ENCODE peak calls at places on chromosomes 1 and 21, in ten cellular contexts. One of them, this sample, is unnamed.

GRCh38 chr1:171800342-171800741 is 18.9 kb downstream of the METTL13 start:
- DNase-seq in heart left ventricle: no peak
- DNase-seq in uterus: no peak
- DNase-seq in left ventricle myocardium inferior: no peak
- DNase-seq in heart right ventricle: no peak
- DNase-seq in lower lobe of right lung: no peak
- DNase-seq in right lobe of liver: no peak
- DNase-seq in fibroblast of lung: no peak
- DNase-seq in colonic mucosa: no peak
- DNase-seq in hepatocyte: no peak
- DNase-seq in this sample: no peak

GRCh38 chr1:54973205-54973921 is 7.1 kb upstream of the TMEM61 start:
- DNase-seq in heart left ventricle: peak; percentile 22
- DNase-seq in uterus: no peak
- DNase-seq in left ventricle myocardium inferior: peak; percentile 46
- DNase-seq in heart right ventricle: peak; percentile 46
- DNase-seq in lower lobe of right lung: no peak
- DNase-seq in right lobe of liver: no peak
- DNase-seq in fibroblast of lung: peak; percentile 63
- DNase-seq in colonic mucosa: peak; percentile 40
- DNase-seq in hepatocyte: no peak
- DNase-seq in this sample: no peak

GRCh38 chr21:35102488-35103407 is 53.6 kb upstream of the RUNX1 start:
- DNase-seq in heart left ventricle: peak; percentile 47
- DNase-seq in uterus: no peak
- DNase-seq in left ventricle myocardium inferior: peak; percentile 26
- DNase-seq in heart right ventricle: peak; percentile 32
- DNase-seq in lower lobe of right lung: peak; percentile 61
- DNase-seq in right lobe of liver: no peak
- DNase-seq in fibroblast of lung: peak; percentile 34
- DNase-seq in colonic mucosa: peak; percentile 24
- DNase-seq in hepatocyte: no peak
- DNase-seq in this sample: no peak

GRCh38 chr1:181911715-181912114 is 149.8 kb downstream of the ZNF648 start:
- DNase-seq in heart left ventricle: no peak
- DNase-seq in uterus: no peak
- DNase-seq in left ventricle myocardium inferior: no peak
- DNase-seq in heart right ventricle: no peak
- DNase-seq in lower lobe of right lung: no peak
- DNase-seq in right lobe of liver: no peak
- DNase-seq in fibroblast of lung: no peak
- DNase-seq in colonic mucosa: no peak
- DNase-seq in hepatocyte: no peak
- DNase-seq in this sample: no peak

GRCh38 chr1:3796215-3797193 is at the start of gene LRRC47:
- DNase-seq in heart left ventricle: peak; percentile 94
- DNase-seq in uterus: peak; percentile 92
- DNase-seq in left ventricle myocardium inferior: peak; percentile 97
- DNase-seq in heart right ventricle: peak; percentile 93
- DNase-seq in lower lobe of right lung: peak; percentile 98
- DNase-seq in right lobe of liver: peak; percentile 96
- DNase-seq in fibroblast of lung: peak; percentile 92
- DNase-seq in colonic mucosa: peak; percentile 94
- DNase-seq in hepatocyte: peak; percentile 96
- DNase-seq in this sample: peak; percentile 89

GRCh38 chr1:67735806-67736627 is 51.0 kb downstream of the GADD45A start:
- DNase-seq in heart left ventricle: peak; percentile 74
- DNase-seq in uterus: peak; percentile 88
- DNase-seq in left ventricle myocardium inferior: peak; percentile 73
- DNase-seq in heart right ventricle: peak; percentile 81
- DNase-seq in lower lobe of right lung: peak; percentile 55
- DNase-seq in right lobe of liver: no peak
- DNase-seq in fibroblast of lung: peak; percentile 82
- DNase-seq in colonic mucosa: peak; percentile 85
- DNase-seq in hepatocyte: peak; percentile 62
- DNase-seq in this sample: peak; percentile 26

GRCh38 chr1:184823080-184823479 is 68.4 kb upstream of the EDEM3 start:
- DNase-seq in heart left ventricle: no peak
- DNase-seq in uterus: no peak
- DNase-seq in left ventricle myocardium inferior: no peak
- DNase-seq in heart right ventricle: no peak
- DNase-seq in lower lobe of right lung: no peak
- DNase-seq in right lobe of liver: no peak
- DNase-seq in fibroblast of lung: peak; percentile 59
- DNase-seq in colonic mucosa: no peak
- DNase-seq in hepatocyte: peak; percentile 43
- DNase-seq in this sample: no peak

GRCh38 chr1:29974345-29974744 is 738.0 kb downstream of the PTPRU start:
- DNase-seq in heart left ventricle: no peak
- DNase-seq in uterus: no peak
- DNase-seq in left ventricle myocardium inferior: no peak
- DNase-seq in heart right ventricle: no peak
- DNase-seq in lower lobe of right lung: no peak
- DNase-seq in right lobe of liver: no peak
- DNase-seq in fibroblast of lung: peak; percentile 2
- DNase-seq in colonic mucosa: no peak
- DNase-seq in hepatocyte: no peak
- DNase-seq in this sample: no peak

GRCh38 chr1:180898441-180899219 is 14.1 kb upstream of the KIAA1614 start:
- DNase-seq in heart left ventricle: no peak
- DNase-seq in uterus: no peak
- DNase-seq in left ventricle myocardium inferior: no peak
- DNase-seq in heart right ventricle: no peak
- DNase-seq in lower lobe of right lung: no peak
- DNase-seq in right lobe of liver: no peak
- DNase-seq in fibroblast of lung: peak; percentile 8
- DNase-seq in colonic mucosa: no peak
- DNase-seq in hepatocyte: no peak
- DNase-seq in this sample: peak; percentile 69

GRCh38 chr1:3617806-3618345 is 6.6 kb upstream of the MEGF6 start:
- DNase-seq in heart left ventricle: no peak
- DNase-seq in uterus: no peak
- DNase-seq in left ventricle myocardium inferior: no peak
- DNase-seq in heart right ventricle: no peak
- DNase-seq in lower lobe of right lung: no peak
- DNase-seq in right lobe of liver: no peak
- DNase-seq in fibroblast of lung: no peak
- DNase-seq in colonic mucosa: no peak
- DNase-seq in hepatocyte: no peak
- DNase-seq in this sample: no peak

GRCh38 chr1:228798548-228798947 is 63.3 kb downstream of the RHOU start:
- DNase-seq in heart left ventricle: no peak
- DNase-seq in uterus: no peak
- DNase-seq in left ventricle myocardium inferior: no peak
- DNase-seq in heart right ventricle: no peak
- DNase-seq in lower lobe of right lung: no peak
- DNase-seq in right lobe of liver: no peak
- DNase-seq in fibroblast of lung: peak; percentile 55
- DNase-seq in colonic mucosa: no peak
- DNase-seq in hepatocyte: no peak
- DNase-seq in this sample: no peak

GRCh38 chr21:24693779-24694178 is 913.5 kb downstream of the MRPL39 start:
- DNase-seq in heart left ventricle: no peak
- DNase-seq in uterus: no peak
- DNase-seq in left ventricle myocardium inferior: no peak
- DNase-seq in heart right ventricle: no peak
- DNase-seq in lower lobe of right lung: no peak
- DNase-seq in right lobe of liver: no peak
- DNase-seq in fibroblast of lung: peak; percentile 14
- DNase-seq in colonic mucosa: no peak
- DNase-seq in hepatocyte: no peak
- DNase-seq in this sample: no peak

GRCh38 chr1:12447301-12447700 is 170.7 kb downstream of the DHRS3 start:
- DNase-seq in heart left ventricle: no peak
- DNase-seq in uterus: no peak
- DNase-seq in left ventricle myocardium inferior: no peak
- DNase-seq in heart right ventricle: no peak
- DNase-seq in lower lobe of right lung: no peak
- DNase-seq in right lobe of liver: no peak
- DNase-seq in fibroblast of lung: peak; percentile 60
- DNase-seq in colonic mucosa: no peak
- DNase-seq in hepatocyte: no peak
- DNase-seq in this sample: no peak

GRCh38 chr1:50700226-50701020 is 259.6 kb downstream of the FAF1 start:
- DNase-seq in heart left ventricle: no peak
- DNase-seq in uterus: no peak
- DNase-seq in left ventricle myocardium inferior: no peak
- DNase-seq in heart right ventricle: no peak
- DNase-seq in lower lobe of right lung: no peak
- DNase-seq in right lobe of liver: no peak
- DNase-seq in fibroblast of lung: no peak
- DNase-seq in colonic mucosa: no peak
- DNase-seq in hepatocyte: no peak
- DNase-seq in this sample: no peak

GRCh38 chr1:52552236-52552504 is 722 bp downstream of the TUT4 start:
- DNase-seq in heart left ventricle: peak; percentile 29
- DNase-seq in uterus: peak; percentile 27
- DNase-seq in left ventricle myocardium inferior: no peak
- DNase-seq in heart right ventricle: peak; percentile 20
- DNase-seq in lower lobe of right lung: peak; percentile 49
- DNase-seq in right lobe of liver: peak; percentile 75
- DNase-seq in fibroblast of lung: peak; percentile 74
- DNase-seq in colonic mucosa: peak; percentile 73
- DNase-seq in hepatocyte: peak; percentile 73
- DNase-seq in this sample: peak; percentile 22

GRCh38 chr1:168202941-168203654 is 22.7 kb upstream of the SFT2D2 start:
- DNase-seq in heart left ventricle: no peak
- DNase-seq in uterus: no peak
- DNase-seq in left ventricle myocardium inferior: no peak
- DNase-seq in heart right ventricle: no peak
- DNase-seq in lower lobe of right lung: no peak
- DNase-seq in right lobe of liver: no peak
- DNase-seq in fibroblast of lung: peak; percentile 81
- DNase-seq in colonic mucosa: no peak
- DNase-seq in hepatocyte: no peak
- DNase-seq in this sample: no peak

GRCh38 chr1:178119623-178120022 is 25.7 kb downstream of the RASAL2 start:
- DNase-seq in heart left ventricle: no peak
- DNase-seq in uterus: no peak
- DNase-seq in left ventricle myocardium inferior: no peak
- DNase-seq in heart right ventricle: no peak
- DNase-seq in lower lobe of right lung: no peak
- DNase-seq in right lobe of liver: no peak
- DNase-seq in fibroblast of lung: no peak
- DNase-seq in colonic mucosa: no peak
- DNase-seq in hepatocyte: no peak
- DNase-seq in this sample: no peak

GRCh38 chr1:208089971-208090755 is 154.0 kb downstream of the PLXNA2 start:
- DNase-seq in heart left ventricle: peak; percentile 61
- DNase-seq in uterus: peak; percentile 53
- DNase-seq in left ventricle myocardium inferior: peak; percentile 53
- DNase-seq in heart right ventricle: peak; percentile 55
- DNase-seq in lower lobe of right lung: no peak
- DNase-seq in right lobe of liver: no peak
- DNase-seq in fibroblast of lung: peak; percentile 64
- DNase-seq in colonic mucosa: no peak
- DNase-seq in hepatocyte: no peak
- DNase-seq in this sample: peak; percentile 65

DNA sequence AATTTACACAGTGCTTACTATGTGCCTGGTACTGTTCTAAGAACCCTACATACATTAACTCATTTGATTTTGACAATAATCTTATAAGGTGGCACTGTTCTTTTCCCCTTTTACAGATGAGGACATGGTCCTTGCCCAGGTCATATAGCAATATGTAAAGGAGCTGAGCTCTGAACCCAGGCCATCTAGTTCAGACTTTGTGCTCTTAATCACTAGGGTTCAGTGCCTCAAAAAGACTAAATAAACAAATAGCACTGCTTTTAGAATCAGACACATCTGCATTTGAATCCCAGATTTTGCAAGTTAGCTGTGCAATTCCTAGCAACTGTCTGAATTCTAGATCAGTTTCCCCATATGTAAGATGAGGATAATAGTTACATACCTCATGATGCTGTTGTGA is 8.7 kb upstream of the BCAR3 start:
- DNase-seq in heart left ventricle: no peak
- DNase-seq in uterus: no peak
- DNase-seq in left ventricle myocardium inferior: no peak
- DNase-seq in heart right ventricle: no peak
- DNase-seq in lower lobe of right lung: no peak
- DNase-seq in right lobe of liver: no peak
- DNase-seq in fibroblast of lung: no peak
- DNase-seq in colonic mucosa: no peak
- DNase-seq in hepatocyte: no peak
- DNase-seq in this sample: no peak
- H3K4me3 ChIP-seq in heart left ventricle: no peak overlapping the region
- H3K4me3 ChIP-seq in uterus: no peak overlapping the region
- H3K4me3 ChIP-seq in left ventricle myocardium inferior: no peak overlapping the region
- H3K4me3 ChIP-seq in heart right ventricle: no peak overlapping the region
- H3K4me3 ChIP-seq in lower lobe of right lung: no peak overlapping the region
- H3K4me3 ChIP-seq in right lobe of liver: no peak overlapping the region
- H3K4me3 ChIP-seq in fibroblast of lung: no peak overlapping the region
- H3K4me3 ChIP-seq in colonic mucosa: no peak overlapping the region
- H3K4me3 ChIP-seq in hepatocyte: no peak overlapping the region
- H3K4me3 ChIP-seq in this sample: no peak overlapping the region

GRCh38 chr1:82446955-82447354 is 646.2 kb downstream of the ADGRL2 start:
- DNase-seq in heart left ventricle: no peak
- DNase-seq in uterus: no peak
- DNase-seq in left ventricle myocardium inferior: no peak
- DNase-seq in heart right ventricle: no peak
- DNase-seq in lower lobe of right lung: no peak
- DNase-seq in right lobe of liver: no peak
- DNase-seq in fibroblast of lung: no peak
- DNase-seq in colonic mucosa: no peak
- DNase-seq in hepatocyte: no peak
- DNase-seq in this sample: no peak
- H3K9me3 ChIP-seq in heart left ventricle: no peaks in the 10 kb centered on the region
- H3K9me3 ChIP-seq in uterus: no peaks in the 10 kb centered on the region
- H3K9me3 ChIP-seq in left ventricle myocardium inferior: peaks cover 7% of the 10 kb centered on the region
- H3K9me3 ChIP-seq in heart right ventricle: peaks cover 12% of the 10 kb centered on the region
- H3K9me3 ChIP-seq in lower lobe of right lung: peaks cover 10% of the 10 kb centered on the region
- H3K9me3 ChIP-seq in right lobe of liver: no peaks in the 10 kb centered on the region
- H3K9me3 ChIP-seq in fibroblast of lung: no peaks in the 10 kb centered on the region
- H3K9me3 ChIP-seq in colonic mucosa: no peaks in the 10 kb centered on the region
- H3K9me3 ChIP-seq in hepatocyte: no peaks in the 10 kb centered on the region
- H3K9me3 ChIP-seq in this sample: no peaks in the 10 kb centered on the region

GRCh38 chr1:241846862-241847539 is 1.0 kb upstream of the EXO1 start:
- DNase-seq in heart left ventricle: no peak
- DNase-seq in uterus: no peak
- DNase-seq in left ventricle myocardium inferior: no peak
- DNase-seq in heart right ventricle: no peak
- DNase-seq in lower lobe of right lung: no peak
- DNase-seq in right lobe of liver: no peak
- DNase-seq in fibroblast of lung: no peak
- DNase-seq in colonic mucosa: no peak
- DNase-seq in hepatocyte: no peak
- DNase-seq in this sample: no peak
- H3K4me3 ChIP-seq in heart left ventricle: peak overlapping the region; percentile 76
- H3K4me3 ChIP-seq in uterus: no peak overlapping the region
- H3K4me3 ChIP-seq in left ventricle myocardium inferior: peak overlapping the region; percentile 80
- H3K4me3 ChIP-seq in heart right ventricle: peak overlapping the region; percentile 97
- H3K4me3 ChIP-seq in lower lobe of right lung: peak overlapping the region; percentile 74
- H3K4me3 ChIP-seq in right lobe of liver: no peak overlapping the region
- H3K4me3 ChIP-seq in fibroblast of lung: peak overlapping the region; percentile 88
- H3K4me3 ChIP-seq in colonic mucosa: peak overlapping the region; percentile 76
- H3K4me3 ChIP-seq in hepatocyte: peak overlapping the region; percentile 73
- H3K4me3 ChIP-seq in this sample: peak overlapping the region; percentile 97

DNA sequence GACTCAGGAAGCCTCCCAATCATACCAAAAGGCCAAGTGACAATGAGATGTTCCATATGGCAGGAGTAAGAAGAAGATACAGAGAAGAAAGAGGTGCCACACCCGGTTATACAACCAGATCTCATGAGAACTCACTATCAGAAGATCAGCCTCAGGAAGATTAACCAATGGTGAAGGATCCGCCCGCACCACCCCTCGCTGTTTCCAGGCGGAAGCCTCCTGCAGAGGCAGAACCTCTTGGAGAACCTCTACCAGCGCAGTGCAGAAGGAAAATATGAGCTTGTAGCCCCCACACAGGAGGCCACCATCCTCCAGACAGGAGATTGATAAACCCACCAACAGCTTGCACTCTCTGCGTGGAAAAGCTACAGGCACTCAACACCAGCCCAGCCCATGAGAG is 245.1 kb downstream of the POTED start:
- DNase-seq in heart left ventricle: no peak
- DNase-seq in uterus: no peak
- DNase-seq in left ventricle myocardium inferior: no peak
- DNase-seq in heart right ventricle: no peak
- DNase-seq in lower lobe of right lung: no peak
- DNase-seq in right lobe of liver: no peak
- DNase-seq in fibroblast of lung: no peak
- DNase-seq in colonic mucosa: no peak
- DNase-seq in hepatocyte: no peak
- DNase-seq in this sample: no peak
- H3K9me3 ChIP-seq in heart left ventricle: no peaks in the 10 kb centered on the region
- H3K9me3 ChIP-seq in uterus: no peaks in the 10 kb centered on the region
- H3K9me3 ChIP-seq in left ventricle myocardium inferior: no peaks in the 10 kb centered on the region
- H3K9me3 ChIP-seq in heart right ventricle: no peaks in the 10 kb centered on the region
- H3K9me3 ChIP-seq in lower lobe of right lung: no peaks in the 10 kb centered on the region
- H3K9me3 ChIP-seq in right lobe of liver: no peaks in the 10 kb centered on the region
- H3K9me3 ChIP-seq in fibroblast of lung: no peaks in the 10 kb centered on the region
- H3K9me3 ChIP-seq in colonic mucosa: no peaks in the 10 kb centered on the region
- H3K9me3 ChIP-seq in hepatocyte: no peaks in the 10 kb centered on the region
- H3K9me3 ChIP-seq in this sample: no peaks in the 10 kb centered on the region

This sample was measured in BE2C.